ENCODE peak calls at places on chromosomes 5 and 9, in five cellular contexts. H, V, I, W and A are unnamed samples.

GRCh38 chr9:137582286-137582860 is 3.6 kb upstream of the DPH7 start:
- DNase-seq in H (no peak), I (no peak), W (no peak), V (peak; percentile 79), A (no peak)

GRCh38 chr5:35012796-35013195 is 35.0 kb downstream of the AGXT2 start:
- DNase-seq in H (no peak), I (no peak), W (no peak), V (no peak), A (no peak)

GRCh38 chr9:34179528-34180138 is 790 bp downstream of the UBAP1 start:
- DNase-seq in V (no peak), W (no peak), H (no peak), I (no peak), A (no peak)

GRCh38 chr5:159099049-159099760 is 511 bp downstream of the EBF1 start:
- DNase-seq in I (no peak), W (no peak), V (peak; percentile 70), H (peak; percentile 29), A (peak; percentile 81)

GRCh38 chr5:1701884-1702283 is 97.8 kb downstream of the MRPL36 start:
- DNase-seq in W (peak; percentile 80), H (no peak), I (no peak), V (peak; percentile 65), A (no peak)

GRCh38 chr5:55633574-55634203 is 78.4 kb downstream of the SLC38A9 start:
- DNase-seq in H (no peak), I (no peak), V (no peak), W (no peak), A (peak; percentile 84)

GRCh38 chr9:82923410-82924242 is 139.3 kb downstream of the RASEF start:
- DNase-seq in V (no peak), H (no peak), W (no peak), I (no peak), A (no peak)

GRCh38 chr5:171166766-171167165 is 142.3 kb upstream of the TLX3 start:
- DNase-seq in W (no peak), H (no peak), V (no peak), I (no peak), A (no peak)

GRCh38 chr5:55173696-55174101 is 722 bp upstream of the CDC20B start:
- DNase-seq in I (no peak), V (no peak), H (no peak), W (no peak), A (no peak)

GRCh38 chr5:158194561-158194961 is 335.6 kb upstream of the CLINT1 start:
- DNase-seq in W (no peak), I (no peak), H (no peak), V (no peak), A (no peak)

GRCh38 chr9:91361294-91362201 is at the start of gene AUH:
- DNase-seq in I (peak; percentile 83), V (peak; percentile 98), W (peak; percentile 95), H (peak; percentile 79), A (peak; percentile 87)

GRCh38 chr9:72324974-72325373 is 40.0 kb downstream of the ZFAND5 start:
- DNase-seq in I (no peak), W (no peak), V (no peak), H (no peak), A (no peak)